ENCODE peak calls at places on chromosomes 16 and 17, in nine cellular contexts. D is occipital lobe; S is dorsolateral prefrontal cortex; E is activated CD4-positive, alpha-beta T cell treated with anti-CD3 and anti-CD28 coated beads, Interleukin-2, amount 50 U/mL, for 1 hour; M is NCI-H2227 treated with DMSO at 0.1 percent for 48 hours; B is central memory CD8-positive, alpha-beta T cell; R is left colon; P is esophagus squamous epithelium; Q is stimulated activated CD8-positive, alpha-beta memory T cell treated with anti-CD3 and anti-CD28 coated beads, Interleukin-2, amount 100 ng/mL, for 48 hours. A is an unnamed sample.

GRCh38 chr17:76531501-76532038 is 5.9 kb downstream of the CYGB start:
- DNase-seq in M (no peak), S (no peak), Q (no peak), B (no peak), P (no peak), D (no peak), E (no peak), R (no peak), A (no peak)

GRCh38 chr17:63156986-63157385 is 191.0 kb downstream of the TANC2 start:
- DNase-seq in R (no peak), P (no peak), D (no peak), B (no peak), E (no peak), Q (no peak), M (no peak), S (no peak), A (no peak)

GRCh38 chr16:58409316-58409973 is 17.2 kb downstream of the GINS3 start:
- DNase-seq in Q (no peak), M (no peak), S (peak), P (peak), D (no peak), E (no peak), B (no peak), R (no peak), A (no peak)

GRCh38 chr17:81537343-81537855 is 9.2 kb downstream of the FSCN2 start:
- DNase-seq in Q (no peak), E (peak), D (no peak), M (no peak), R (peak), B (no peak), S (no peak), P (no peak), A (no peak)

GRCh38 chr17:21058098-21058893 is 15.5 kb upstream of the USP22 start:
- DNase-seq in Q (no peak), B (no peak), R (no peak), S (no peak), E (no peak), D (no peak), M (no peak), P (no peak), A (no peak)

GRCh38 chr17:41975099-41976083 is 8.8 kb downstream of the CNP start:
- DNase-seq in M (no peak), Q (no peak), R (no peak), E (no peak), B (no peak), S (peak), D (peak), P (no peak), A (no peak)

GRCh38 chr17:5758651-5759050 is 174.3 kb upstream of the NLRP1 start:
- DNase-seq in E (no peak), P (no peak), M (no peak), B (no peak), S (no peak), D (no peak), R (no peak), Q (no peak), A (no peak)

GRCh38 chr17:3887811-3888210 is 5.0 kb downstream of the CAMKK1 start:
- DNase-seq in D (no peak), P (no peak), B (no peak), E (no peak), M (no peak), S (no peak), Q (no peak), R (no peak), A (no peak)

GRCh38 chr17:2335726-2336214 is 487 bp downstream of the TSR1 start:
- DNase-seq in E (no peak), Q (no peak), R (peak), B (no peak), S (no peak), M (no peak), D (no peak), P (no peak), A (no peak)

GRCh38 chr16:593406-593805 is 3.5 kb downstream of the RAB40C start:
- DNase-seq in D (no peak), R (peak), Q (no peak), M (no peak), E (no peak), B (no peak), S (no peak), P (no peak), A (peak)

GRCh38 chr17:58387834-58388233 is 29.5 kb downstream of the RNF43 start:
- DNase-seq in D (no peak), Q (peak), R (no peak), B (no peak), P (no peak), M (no peak), S (no peak), E (no peak), A (no peak)

GRCh38 chr16:57994778-57995177 is 5.7 kb downstream of the ZNF319 start:
- DNase-seq in D (no peak), B (peak), E (peak), Q (no peak), M (peak), S (no peak), R (peak), P (no peak), A (no peak)

GRCh38 chr17:42937712-42938596 is 26.3 kb downstream of the AARSD1 start:
- DNase-seq in R (peak), B (no peak), Q (peak), P (no peak), D (no peak), E (peak), M (peak), S (peak), A (peak)

GRCh38 chr17:50181601-50182345 is 16.0 kb downstream of the SGCA start:
- DNase-seq in E (no peak), R (no peak), Q (no peak), D (no peak), P (no peak), M (no peak), B (no peak), S (no peak), A (no peak)

GRCh38 chr16:48156790-48157209 is 1.0 kb upstream of the ABCC12 start:
- DNase-seq in Q (peak), D (peak), B (peak), R (peak), M (no peak), S (peak), E (peak), P (peak), A (peak)

A was measured in NCI-H1417.